ENCODE peak calls at places on chromosomes 11 and 22, in seven cellular contexts. J is hippocampal formation; R is NCI-H524; S is M059J; W is amniotic stem cell; T is stimulated activated CD8-positive, alpha-beta memory T cell treated with anti-CD3 and anti-CD28 coated beads, Interleukin-7, amount 100 ng/mL, for 48 hours; K is mesendoderm. M is an unnamed sample.

GRCh38 chr11:1770528-1770927 is 6.8 kb upstream of the CTSD start:
- DNase-seq in S (no peak), T (no peak), J (no peak), K (no peak), W (no peak), R (no peak), M (no peak)

GRCh38 chr11:99592241-99592640 is 571.5 kb downstream of the CNTN5 start:
- DNase-seq in R (no peak), T (no peak), K (no peak), W (no peak), J (no peak), S (peak), M (no peak)

GRCh38 chr22:27554106-27554814 is 247.3 kb downstream of the MN1 start:
- DNase-seq in R (no peak), S (peak), T (no peak), J (no peak), W (no peak), K (peak), M (no peak)

GRCh38 chr11:108698844-108699642 is 34.2 kb downstream of the DDX10 start:
- DNase-seq in K (no peak), J (no peak), W (no peak), T (no peak), S (no peak), R (no peak), M (no peak)

GRCh38 chr22:47802446-47802845 is 1040.0 kb downstream of the TBC1D22A start:
- DNase-seq in J (no peak), W (no peak), K (no peak), R (no peak), T (no peak), S (peak), M (no peak)

GRCh38 chr11:124935548-124936514 is at the start of gene HEPACAM:
- DNase-seq in J (peak), W (no peak), R (no peak), K (no peak), S (no peak), T (no peak), M (peak)

GRCh38 chr11:115544422-115544821 is 40.2 kb upstream of the CADM1 start:
- DNase-seq in W (no peak), S (no peak), R (no peak), J (no peak), T (no peak), K (no peak), M (no peak)

GRCh38 chr11:385594-386351 is 8.2 kb upstream of the PKP3 start:
- DNase-seq in W (no peak), R (no peak), T (no peak), K (no peak), S (no peak), J (no peak), M (no peak)

GRCh38 chr22:34973016-34973415 is 92.9 kb upstream of the ISX start:
- DNase-seq in T (no peak), K (peak), W (no peak), S (peak), J (no peak), R (no peak), M (no peak)

GRCh38 chr22:34850010-34850409 is 215.9 kb upstream of the ISX start:
- DNase-seq in J (no peak), S (peak), K (peak), T (no peak), W (no peak), R (no peak), M (no peak)

GRCh38 chr11:95641506-95641905 is 148.1 kb downstream of the FAM76B start:
- DNase-seq in K (no peak), S (no peak), R (no peak), W (no peak), J (no peak), T (no peak), M (no peak)

GRCh38 chr11:116312560-116313340 is 460.0 kb downstream of the BUD13 start:
- DNase-seq in K (no peak), R (peak), T (no peak), J (peak), W (no peak), S (peak), M (peak)

GRCh38 chr11:67616431-67617242 is 9.9 kb downstream of the NDUFV1 start:
- DNase-seq in K (peak), R (no peak), T (no peak), S (no peak), J (no peak), W (no peak), M (no peak)

GRCh38 chr11:44940835-44941234 is 9.8 kb downstream of the TP53I11 start:
- DNase-seq in K (no peak), T (no peak), S (no peak), W (no peak), R (no peak), J (no peak), M (no peak)

GRCh38 chr11:61507962-61508824 is at the start of gene LRRC10B:
- DNase-seq in J (no peak), W (no peak), R (peak), K (peak), S (peak), T (peak), M (no peak)

GRCh38 chr22:35540600-35541253 is at the start of gene RASD2:
- DNase-seq in W (no peak), S (peak), R (peak), J (no peak), T (peak), K (peak), M (no peak)

GRCh38 chr11:126588630-126589491 is 233.4 kb downstream of the ST3GAL4 start:
- DNase-seq in W (no peak), S (no peak), K (no peak), J (no peak), R (no peak), T (no peak), M (no peak)

GRCh38 chr11:6693342-6694228 is 10.4 kb upstream of the MRPL17 start:
- DNase-seq in J (no peak), S (peak), K (no peak), T (peak), R (no peak), W (no peak), M (no peak)

GRCh38 chr11:108887436-108888238 is 222.8 kb downstream of the DDX10 start:
- DNase-seq in W (no peak), K (no peak), R (no peak), T (no peak), S (peak), J (no peak), M (no peak)

GRCh38 chr22:23282089-23282501 is 101.8 kb downstream of the BCR start:
- DNase-seq in W (peak), R (no peak), T (no peak), S (peak), K (no peak), J (no peak), M (peak)

GRCh38 chr11:132062541-132062940 is 692.1 kb downstream of the NTM start:
- DNase-seq in K (no peak), J (no peak), W (no peak), S (no peak), R (no peak), T (no peak), M (no peak)

GRCh38 chr11:83063073-83063754 is 8.5 kb downstream of the RAB30 start:
- DNase-seq in W (peak), R (no peak), T (no peak), S (peak), J (no peak), K (peak), M (no peak)

GRCh38 chr22:37167176-37167980 is 17.7 kb upstream of the IL2RB start:
- DNase-seq in T (no peak), J (no peak), W (no peak), S (no peak), K (no peak), R (no peak), M (no peak)

GRCh38 chr11:5303643-5304042 is 1.9 kb upstream of the OR51B4 start:
- DNase-seq in W (no peak), R (no peak), K (no peak), S (no peak), J (no peak), T (no peak), M (no peak)

GRCh38 chr11:34855754-34856095 is 60.5 kb downstream of the APIP start:
- DNase-seq in S (peak), W (no peak), K (peak), T (no peak), J (no peak), R (no peak), M (no peak)

GRCh38 chr11:119416606-119417580 is 6.1 kb downstream of the THY1 start:
- DNase-seq in K (peak), W (peak), J (no peak), S (peak), T (no peak), R (no peak), M (peak)

GRCh38 chr22:41780714-41781507 is 19.6 kb upstream of the CCDC134 start:
- DNase-seq in W (no peak), R (no peak), T (peak), K (peak), J (no peak), S (peak), M (no peak)

GRCh38 chr11:103222801-103223200 is 113.6 kb downstream of the DYNC2H1 start:
- DNase-seq in K (no peak), S (no peak), J (no peak), R (no peak), W (no peak), T (no peak), M (no peak)

GRCh38 chr22:30969532-30970355 is 679 bp downstream of the TUG1 start:
- DNase-seq in K (peak), S (peak), T (peak), J (no peak), R (no peak), W (peak), M (peak)

GRCh38 chr11:77046060-77046501 is 11.9 kb downstream of the B3GNT6 start:
- DNase-seq in R (peak), W (no peak), J (no peak), K (peak), S (peak), T (peak), M (no peak)

GRCh38 chr11:126874831-126875230 is 125.7 kb downstream of the KIRREL3 start:
- DNase-seq in T (no peak), R (no peak), S (no peak), W (no peak), J (no peak), K (peak), M (no peak)